ENCODE peak calls at places on chromosomes 13 and 19, in seven cellular contexts. One of them, this sample, is unnamed.

GRCh38 chr19:9070066-9070465 is 16.8 kb upstream of the OR1M1 start:
- DNase-seq in NCI-H1105: no peak
- DNase-seq in hepatocyte: no peak
- DNase-seq in stimulated activated CD4-positive, alpha-beta T cell treated with anti-CD3 and anti-CD28 coated beads, Interleukin-1b, Interleukin-23, amount 100 ng/mL, for 24 hours: no peak
- DNase-seq in nephron progenitor cell: no peak
- DNase-seq in stimulated activated naive B cell treated with anti-CD40 and anti-IgM and Interleukin-4, amounts not matched to agents 10 μg/mL and 1 μg/mL and 100 μg/mL, for 72 hours: no peak
- DNase-seq in upper lobe of right lung: no peak
- DNase-seq in this sample: no peak

GRCh38 chr13:94251801-94252200 is 227.7 kb downstream of the DCT start:
- DNase-seq in upper lobe of right lung: no peak
- DNase-seq in stimulated activated naive B cell treated with anti-CD40 and anti-IgM and Interleukin-4, amounts not matched to agents 10 μg/mL and 1 μg/mL and 100 μg/mL, for 72 hours: no peak
- DNase-seq in nephron progenitor cell: no peak
- DNase-seq in stimulated activated CD4-positive, alpha-beta T cell treated with anti-CD3 and anti-CD28 coated beads, Interleukin-1b, Interleukin-23, amount 100 ng/mL, for 24 hours: no peak
- DNase-seq in NCI-H1105: no peak
- DNase-seq in hepatocyte: peak
- DNase-seq in this sample: no peak

GRCh38 chr13:37667631-37668161 is 69.1 kb upstream of the POSTN start:
- DNase-seq in stimulated activated CD4-positive, alpha-beta T cell treated with anti-CD3 and anti-CD28 coated beads, Interleukin-1b, Interleukin-23, amount 100 ng/mL, for 24 hours: no peak
- DNase-seq in stimulated activated naive B cell treated with anti-CD40 and anti-IgM and Interleukin-4, amounts not matched to agents 10 μg/mL and 1 μg/mL and 100 μg/mL, for 72 hours: no peak
- DNase-seq in upper lobe of right lung: no peak
- DNase-seq in hepatocyte: no peak
- DNase-seq in NCI-H1105: no peak
- DNase-seq in nephron progenitor cell: no peak
- DNase-seq in this sample: no peak

GRCh38 chr13:31614073-31614472 is 125.3 kb upstream of the RXFP2 start:
- DNase-seq in NCI-H1105: no peak
- DNase-seq in upper lobe of right lung: no peak
- DNase-seq in stimulated activated naive B cell treated with anti-CD40 and anti-IgM and Interleukin-4, amounts not matched to agents 10 μg/mL and 1 μg/mL and 100 μg/mL, for 72 hours: no peak
- DNase-seq in nephron progenitor cell: no peak
- DNase-seq in stimulated activated CD4-positive, alpha-beta T cell treated with anti-CD3 and anti-CD28 coated beads, Interleukin-1b, Interleukin-23, amount 100 ng/mL, for 24 hours: no peak
- DNase-seq in hepatocyte: no peak
- DNase-seq in this sample: no peak

GRCh38 chr13:77563110-77563509 is 27.6 kb downstream of the SCEL start:
- DNase-seq in stimulated activated naive B cell treated with anti-CD40 and anti-IgM and Interleukin-4, amounts not matched to agents 10 μg/mL and 1 μg/mL and 100 μg/mL, for 72 hours: no peak
- DNase-seq in stimulated activated CD4-positive, alpha-beta T cell treated with anti-CD3 and anti-CD28 coated beads, Interleukin-1b, Interleukin-23, amount 100 ng/mL, for 24 hours: no peak
- DNase-seq in upper lobe of right lung: no peak
- DNase-seq in nephron progenitor cell: no peak
- DNase-seq in NCI-H1105: no peak
- DNase-seq in hepatocyte: peak
- DNase-seq in this sample: no peak

GRCh38 chr13:30128095-30128494 is 179.3 kb downstream of the KATNAL1 start:
- DNase-seq in NCI-H1105: no peak
- DNase-seq in upper lobe of right lung: no peak
- DNase-seq in stimulated activated CD4-positive, alpha-beta T cell treated with anti-CD3 and anti-CD28 coated beads, Interleukin-1b, Interleukin-23, amount 100 ng/mL, for 24 hours: no peak
- DNase-seq in stimulated activated naive B cell treated with anti-CD40 and anti-IgM and Interleukin-4, amounts not matched to agents 10 μg/mL and 1 μg/mL and 100 μg/mL, for 72 hours: no peak
- DNase-seq in nephron progenitor cell: no peak
- DNase-seq in hepatocyte: no peak
- DNase-seq in this sample: no peak

GRCh38 chr13:94858856-94859811 is 146.8 kb upstream of the SOX21 start:
- DNase-seq in hepatocyte: peak
- DNase-seq in stimulated activated naive B cell treated with anti-CD40 and anti-IgM and Interleukin-4, amounts not matched to agents 10 μg/mL and 1 μg/mL and 100 μg/mL, for 72 hours: no peak
- DNase-seq in upper lobe of right lung: peak
- DNase-seq in NCI-H1105: no peak
- DNase-seq in nephron progenitor cell: peak
- DNase-seq in stimulated activated CD4-positive, alpha-beta T cell treated with anti-CD3 and anti-CD28 coated beads, Interleukin-1b, Interleukin-23, amount 100 ng/mL, for 24 hours: no peak
- DNase-seq in this sample: peak

GRCh38 chr19:40689339-40690049 is 957 bp downstream of the NUMBL start:
- DNase-seq in stimulated activated naive B cell treated with anti-CD40 and anti-IgM and Interleukin-4, amounts not matched to agents 10 μg/mL and 1 μg/mL and 100 μg/mL, for 72 hours: peak
- DNase-seq in stimulated activated CD4-positive, alpha-beta T cell treated with anti-CD3 and anti-CD28 coated beads, Interleukin-1b, Interleukin-23, amount 100 ng/mL, for 24 hours: no peak
- DNase-seq in nephron progenitor cell: peak
- DNase-seq in upper lobe of right lung: no peak
- DNase-seq in hepatocyte: no peak
- DNase-seq in NCI-H1105: no peak
- DNase-seq in this sample: no peak

GRCh38 chr19:10193666-10194499 is 870 bp downstream of the DNMT1 start:
- DNase-seq in upper lobe of right lung: no peak
- DNase-seq in stimulated activated CD4-positive, alpha-beta T cell treated with anti-CD3 and anti-CD28 coated beads, Interleukin-1b, Interleukin-23, amount 100 ng/mL, for 24 hours: peak
- DNase-seq in nephron progenitor cell: no peak
- DNase-seq in hepatocyte: peak
- DNase-seq in stimulated activated naive B cell treated with anti-CD40 and anti-IgM and Interleukin-4, amounts not matched to agents 10 μg/mL and 1 μg/mL and 100 μg/mL, for 72 hours: no peak
- DNase-seq in NCI-H1105: no peak
- DNase-seq in this sample: no peak

GRCh38 chr13:20664304-20664703 is 39.2 kb upstream of the IL17D start:
- DNase-seq in stimulated activated CD4-positive, alpha-beta T cell treated with anti-CD3 and anti-CD28 coated beads, Interleukin-1b, Interleukin-23, amount 100 ng/mL, for 24 hours: no peak
- DNase-seq in upper lobe of right lung: no peak
- DNase-seq in hepatocyte: no peak
- DNase-seq in NCI-H1105: no peak
- DNase-seq in stimulated activated naive B cell treated with anti-CD40 and anti-IgM and Interleukin-4, amounts not matched to agents 10 μg/mL and 1 μg/mL and 100 μg/mL, for 72 hours: no peak
- DNase-seq in nephron progenitor cell: no peak
- DNase-seq in this sample: no peak

GRCh38 chr19:17867087-17867486 is 4.7 kb upstream of the SLC5A5 start:
- DNase-seq in upper lobe of right lung: no peak
- DNase-seq in hepatocyte: no peak
- DNase-seq in NCI-H1105: no peak
- DNase-seq in stimulated activated naive B cell treated with anti-CD40 and anti-IgM and Interleukin-4, amounts not matched to agents 10 μg/mL and 1 μg/mL and 100 μg/mL, for 72 hours: no peak
- DNase-seq in nephron progenitor cell: no peak
- DNase-seq in stimulated activated CD4-positive, alpha-beta T cell treated with anti-CD3 and anti-CD28 coated beads, Interleukin-1b, Interleukin-23, amount 100 ng/mL, for 24 hours: no peak
- DNase-seq in this sample: peak

GRCh38 chr19:30695171-30695875 is 323.1 kb downstream of the ZNF536 start:
- DNase-seq in hepatocyte: no peak
- DNase-seq in NCI-H1105: no peak
- DNase-seq in nephron progenitor cell: peak
- DNase-seq in upper lobe of right lung: no peak
- DNase-seq in stimulated activated naive B cell treated with anti-CD40 and anti-IgM and Interleukin-4, amounts not matched to agents 10 μg/mL and 1 μg/mL and 100 μg/mL, for 72 hours: no peak
- DNase-seq in stimulated activated CD4-positive, alpha-beta T cell treated with anti-CD3 and anti-CD28 coated beads, Interleukin-1b, Interleukin-23, amount 100 ng/mL, for 24 hours: no peak
- DNase-seq in this sample: no peak

GRCh38 chr19:11136400-11137101 is 19.0 kb downstream of the SPC24 start:
- DNase-seq in upper lobe of right lung: no peak
- DNase-seq in NCI-H1105: no peak
- DNase-seq in stimulated activated naive B cell treated with anti-CD40 and anti-IgM and Interleukin-4, amounts not matched to agents 10 μg/mL and 1 μg/mL and 100 μg/mL, for 72 hours: no peak
- DNase-seq in nephron progenitor cell: no peak
- DNase-seq in stimulated activated CD4-positive, alpha-beta T cell treated with anti-CD3 and anti-CD28 coated beads, Interleukin-1b, Interleukin-23, amount 100 ng/mL, for 24 hours: no peak
- DNase-seq in hepatocyte: no peak
- DNase-seq in this sample: no peak

GRCh38 chr19:42325896-42326771 is 699 bp downstream of the MEGF8 start:
- DNase-seq in stimulated activated naive B cell treated with anti-CD40 and anti-IgM and Interleukin-4, amounts not matched to agents 10 μg/mL and 1 μg/mL and 100 μg/mL, for 72 hours: peak
- DNase-seq in upper lobe of right lung: no peak
- DNase-seq in NCI-H1105: no peak
- DNase-seq in hepatocyte: no peak
- DNase-seq in stimulated activated CD4-positive, alpha-beta T cell treated with anti-CD3 and anti-CD28 coated beads, Interleukin-1b, Interleukin-23, amount 100 ng/mL, for 24 hours: no peak
- DNase-seq in nephron progenitor cell: peak
- DNase-seq in this sample: peak

GRCh38 chr13:73467103-73467502 is 408.3 kb downstream of the KLF5 start:
- DNase-seq in nephron progenitor cell: no peak
- DNase-seq in upper lobe of right lung: no peak
- DNase-seq in stimulated activated CD4-positive, alpha-beta T cell treated with anti-CD3 and anti-CD28 coated beads, Interleukin-1b, Interleukin-23, amount 100 ng/mL, for 24 hours: no peak
- DNase-seq in stimulated activated naive B cell treated with anti-CD40 and anti-IgM and Interleukin-4, amounts not matched to agents 10 μg/mL and 1 μg/mL and 100 μg/mL, for 72 hours: no peak
- DNase-seq in hepatocyte: no peak
- DNase-seq in NCI-H1105: no peak
- DNase-seq in this sample: no peak

GRCh38 chr19:4829001-4829712 is 2.4 kb downstream of the TICAM1 start:
- DNase-seq in stimulated activated naive B cell treated with anti-CD40 and anti-IgM and Interleukin-4, amounts not matched to agents 10 μg/mL and 1 μg/mL and 100 μg/mL, for 72 hours: peak
- DNase-seq in nephron progenitor cell: no peak
- DNase-seq in hepatocyte: peak
- DNase-seq in upper lobe of right lung: no peak
- DNase-seq in stimulated activated CD4-positive, alpha-beta T cell treated with anti-CD3 and anti-CD28 coated beads, Interleukin-1b, Interleukin-23, amount 100 ng/mL, for 24 hours: no peak
- DNase-seq in NCI-H1105: no peak
- DNase-seq in this sample: peak

GRCh38 chr19:18489627-18490184 is 32.2 kb downstream of the ELL start:
- DNase-seq in hepatocyte: no peak
- DNase-seq in NCI-H1105: no peak
- DNase-seq in upper lobe of right lung: no peak
- DNase-seq in stimulated activated naive B cell treated with anti-CD40 and anti-IgM and Interleukin-4, amounts not matched to agents 10 μg/mL and 1 μg/mL and 100 μg/mL, for 72 hours: no peak
- DNase-seq in nephron progenitor cell: no peak
- DNase-seq in stimulated activated CD4-positive, alpha-beta T cell treated with anti-CD3 and anti-CD28 coated beads, Interleukin-1b, Interleukin-23, amount 100 ng/mL, for 24 hours: no peak
- DNase-seq in this sample: no peak

GRCh38 chr19:49631279-49631588 is 8.7 kb downstream of the RRAS start:
- DNase-seq in hepatocyte: no peak
- DNase-seq in stimulated activated CD4-positive, alpha-beta T cell treated with anti-CD3 and anti-CD28 coated beads, Interleukin-1b, Interleukin-23, amount 100 ng/mL, for 24 hours: no peak
- DNase-seq in stimulated activated naive B cell treated with anti-CD40 and anti-IgM and Interleukin-4, amounts not matched to agents 10 μg/mL and 1 μg/mL and 100 μg/mL, for 72 hours: no peak
- DNase-seq in NCI-H1105: no peak
- DNase-seq in nephron progenitor cell: no peak
- DNase-seq in upper lobe of right lung: no peak
- DNase-seq in this sample: no peak

GRCh38 chr19:47225746-47226425 is 5.1 kb downstream of the BBC3 start:
- DNase-seq in stimulated activated CD4-positive, alpha-beta T cell treated with anti-CD3 and anti-CD28 coated beads, Interleukin-1b, Interleukin-23, amount 100 ng/mL, for 24 hours: peak
- DNase-seq in hepatocyte: peak
- DNase-seq in nephron progenitor cell: peak
- DNase-seq in stimulated activated naive B cell treated with anti-CD40 and anti-IgM and Interleukin-4, amounts not matched to agents 10 μg/mL and 1 μg/mL and 100 μg/mL, for 72 hours: peak
- DNase-seq in upper lobe of right lung: peak
- DNase-seq in NCI-H1105: peak
- DNase-seq in this sample: peak

GRCh38 chr19:29667941-29668340 is 2.7 kb downstream of the PLEKHF1 start:
- DNase-seq in stimulated activated CD4-positive, alpha-beta T cell treated with anti-CD3 and anti-CD28 coated beads, Interleukin-1b, Interleukin-23, amount 100 ng/mL, for 24 hours: no peak
- DNase-seq in nephron progenitor cell: no peak
- DNase-seq in NCI-H1105: peak
- DNase-seq in upper lobe of right lung: peak
- DNase-seq in hepatocyte: no peak
- DNase-seq in stimulated activated naive B cell treated with anti-CD40 and anti-IgM and Interleukin-4, amounts not matched to agents 10 μg/mL and 1 μg/mL and 100 μg/mL, for 72 hours: no peak
- DNase-seq in this sample: no peak

GRCh38 chr19:17073869-17074627 is 1.2 kb downstream of the HAUS8 start:
- DNase-seq in upper lobe of right lung: no peak
- DNase-seq in stimulated activated CD4-positive, alpha-beta T cell treated with anti-CD3 and anti-CD28 coated beads, Interleukin-1b, Interleukin-23, amount 100 ng/mL, for 24 hours: no peak
- DNase-seq in hepatocyte: no peak
- DNase-seq in stimulated activated naive B cell treated with anti-CD40 and anti-IgM and Interleukin-4, amounts not matched to agents 10 μg/mL and 1 μg/mL and 100 μg/mL, for 72 hours: no peak
- DNase-seq in nephron progenitor cell: no peak
- DNase-seq in NCI-H1105: peak
- DNase-seq in this sample: no peak

GRCh38 chr19:3270908-3271307 is 46.4 kb downstream of the CELF5 start:
- DNase-seq in stimulated activated naive B cell treated with anti-CD40 and anti-IgM and Interleukin-4, amounts not matched to agents 10 μg/mL and 1 μg/mL and 100 μg/mL, for 72 hours: no peak
- DNase-seq in nephron progenitor cell: no peak
- DNase-seq in stimulated activated CD4-positive, alpha-beta T cell treated with anti-CD3 and anti-CD28 coated beads, Interleukin-1b, Interleukin-23, amount 100 ng/mL, for 24 hours: no peak
- DNase-seq in upper lobe of right lung: no peak
- DNase-seq in NCI-H1105: peak
- DNase-seq in hepatocyte: peak
- DNase-seq in this sample: no peak

GRCh38 chr13:98214008-98214643 is 37.1 kb upstream of the RNF113B start:
- DNase-seq in nephron progenitor cell: peak
- DNase-seq in upper lobe of right lung: no peak
- DNase-seq in stimulated activated naive B cell treated with anti-CD40 and anti-IgM and Interleukin-4, amounts not matched to agents 10 μg/mL and 1 μg/mL and 100 μg/mL, for 72 hours: no peak
- DNase-seq in hepatocyte: peak
- DNase-seq in stimulated activated CD4-positive, alpha-beta T cell treated with anti-CD3 and anti-CD28 coated beads, Interleukin-1b, Interleukin-23, amount 100 ng/mL, for 24 hours: no peak
- DNase-seq in NCI-H1105: no peak
- DNase-seq in this sample: peak

This sample was measured in thyroid gland.